ENCODE peak calls at places on chromosomes 4 and X, in six cellular contexts. One of them, this sample, is unnamed.

GRCh38 chrX:111180750-111181240 is 84.8 kb downstream of the PAK3 start:
- DNase-seq in HepG2: no peak
- DNase-seq in PC-3: no peak
- DNase-seq in keratinocyte: no peak
- DNase-seq in H1: no peak
- DNase-seq in fibroblast of lung: no peak
- DNase-seq in this sample: no peak

GRCh38 chr4:23333946-23334878 is 555.6 kb downstream of the PPARGC1A start:
- DNase-seq in HepG2: no peak
- DNase-seq in PC-3: peak; percentile 77
- DNase-seq in keratinocyte: peak; percentile 75
- DNase-seq in H1: no peak
- DNase-seq in fibroblast of lung: peak; percentile 98
- DNase-seq in this sample: no peak

GRCh38 chr4:99414401-99414800 is 20.7 kb downstream of the ADH7 start:
- DNase-seq in HepG2: no peak
- DNase-seq in PC-3: peak; percentile 78
- DNase-seq in keratinocyte: no peak
- DNase-seq in H1: no peak
- DNase-seq in fibroblast of lung: peak; percentile 53
- DNase-seq in this sample: no peak

GRCh38 chr4:85127653-85128052 is 161.2 kb upstream of the WDFY3 start:
- DNase-seq in HepG2: peak; percentile 34
- DNase-seq in PC-3: peak; percentile 45
- DNase-seq in keratinocyte: no peak
- DNase-seq in H1: peak; percentile 59
- DNase-seq in fibroblast of lung: peak; percentile 17
- DNase-seq in this sample: peak; percentile 17

GRCh38 chr4:1469043-1469442 is 62.8 kb upstream of the NKX1-1 start:
- DNase-seq in HepG2: no peak
- DNase-seq in PC-3: no peak
- DNase-seq in keratinocyte: no peak
- DNase-seq in H1: no peak
- DNase-seq in fibroblast of lung: no peak
- DNase-seq in this sample: no peak

GRCh38 chrX:45758738-45759397 is 558.2 kb upstream of the DIPK2B start:
- DNase-seq in HepG2: no peak
- DNase-seq in PC-3: peak; percentile 61
- DNase-seq in keratinocyte: no peak
- DNase-seq in H1: no peak
- DNase-seq in fibroblast of lung: no peak
- DNase-seq in this sample: no peak

GRCh38 chr4:51836531-51836930 is 6.4 kb upstream of the DCUN1D4 start:
- DNase-seq in HepG2: no peak
- DNase-seq in PC-3: peak; percentile 13
- DNase-seq in keratinocyte: no peak
- DNase-seq in H1: no peak
- DNase-seq in fibroblast of lung: no peak
- DNase-seq in this sample: no peak

GRCh38 chr4:86910820-86911684 is 18.8 kb upstream of the C4orf36 start:
- DNase-seq in HepG2: no peak
- DNase-seq in PC-3: no peak
- DNase-seq in keratinocyte: no peak
- DNase-seq in H1: no peak
- DNase-seq in fibroblast of lung: no peak
- DNase-seq in this sample: no peak

GRCh38 chr4:10186228-10187214 is 69.9 kb upstream of the WDR1 start:
- DNase-seq in HepG2: no peak
- DNase-seq in PC-3: no peak
- DNase-seq in keratinocyte: no peak
- DNase-seq in H1: no peak
- DNase-seq in fibroblast of lung: no peak
- DNase-seq in this sample: no peak

GRCh38 chr4:77695769-77696168 is 90.1 kb downstream of the CXCL13 start:
- DNase-seq in HepG2: peak; percentile 56
- DNase-seq in PC-3: peak; percentile 91
- DNase-seq in keratinocyte: peak; percentile 62
- DNase-seq in H1: no peak
- DNase-seq in fibroblast of lung: peak; percentile 95
- DNase-seq in this sample: peak; percentile 88

GRCh38 chr4:477686-478085 is 21.3 kb downstream of the ZNF721 start:
- DNase-seq in HepG2: no peak
- DNase-seq in PC-3: no peak
- DNase-seq in keratinocyte: no peak
- DNase-seq in H1: no peak
- DNase-seq in fibroblast of lung: no peak
- DNase-seq in this sample: no peak

GRCh38 chr4:13953083-13953482 is 325.6 kb upstream of the BOD1L1 start:
- DNase-seq in HepG2: no peak
- DNase-seq in PC-3: no peak
- DNase-seq in keratinocyte: no peak
- DNase-seq in H1: no peak
- DNase-seq in fibroblast of lung: no peak
- DNase-seq in this sample: no peak

GRCh38 chrX:150429577-150429976 is 66.5 kb downstream of the MAMLD1 start:
- DNase-seq in HepG2: no peak
- DNase-seq in PC-3: peak; percentile 74
- DNase-seq in keratinocyte: peak; percentile 9
- DNase-seq in H1: no peak
- DNase-seq in fibroblast of lung: peak; percentile 88
- DNase-seq in this sample: no peak

GRCh38 chr4:23934915-23935314 is 45.1 kb upstream of the PPARGC1A start:
- DNase-seq in HepG2: no peak
- DNase-seq in PC-3: no peak
- DNase-seq in keratinocyte: no peak
- DNase-seq in H1: no peak
- DNase-seq in fibroblast of lung: peak; percentile 98
- DNase-seq in this sample: no peak

GRCh38 chr4:40209401-40209800 is 12.6 kb downstream of the RHOH start:
- DNase-seq in HepG2: no peak
- DNase-seq in PC-3: no peak
- DNase-seq in keratinocyte: no peak
- DNase-seq in H1: no peak
- DNase-seq in fibroblast of lung: no peak
- DNase-seq in this sample: no peak

GRCh38 chrX:51496501-51497291 is at the start of gene NUDT11:
- DNase-seq in HepG2: no peak
- DNase-seq in PC-3: peak; percentile 51
- DNase-seq in keratinocyte: no peak
- DNase-seq in H1: no peak
- DNase-seq in fibroblast of lung: peak; percentile 58
- DNase-seq in this sample: peak; percentile 68

GRCh38 chrX:15956684-15957083 is 102.1 kb upstream of the AP1S2 start:
- DNase-seq in HepG2: no peak
- DNase-seq in PC-3: peak; percentile 67
- DNase-seq in keratinocyte: no peak
- DNase-seq in H1: no peak
- DNase-seq in fibroblast of lung: no peak
- DNase-seq in this sample: no peak

GRCh38 chr4:165351359-165352130 is 24.1 kb downstream of the MSMO1 start:
- DNase-seq in HepG2: peak; percentile 43
- DNase-seq in PC-3: no peak
- DNase-seq in keratinocyte: no peak
- DNase-seq in H1: no peak
- DNase-seq in fibroblast of lung: no peak
- DNase-seq in this sample: no peak

GRCh38 chr4:43999669-44000068 is 448.9 kb downstream of the KCTD8 start:
- DNase-seq in HepG2: no peak
- DNase-seq in PC-3: no peak
- DNase-seq in keratinocyte: no peak
- DNase-seq in H1: no peak
- DNase-seq in fibroblast of lung: no peak
- DNase-seq in this sample: no peak

GRCh38 chr4:65416875-65417274 is 253.4 kb downstream of the EPHA5 start:
- DNase-seq in HepG2: no peak
- DNase-seq in PC-3: peak; percentile 82
- DNase-seq in keratinocyte: no peak
- DNase-seq in H1: no peak
- DNase-seq in fibroblast of lung: no peak
- DNase-seq in this sample: peak; percentile 80

DNA sequence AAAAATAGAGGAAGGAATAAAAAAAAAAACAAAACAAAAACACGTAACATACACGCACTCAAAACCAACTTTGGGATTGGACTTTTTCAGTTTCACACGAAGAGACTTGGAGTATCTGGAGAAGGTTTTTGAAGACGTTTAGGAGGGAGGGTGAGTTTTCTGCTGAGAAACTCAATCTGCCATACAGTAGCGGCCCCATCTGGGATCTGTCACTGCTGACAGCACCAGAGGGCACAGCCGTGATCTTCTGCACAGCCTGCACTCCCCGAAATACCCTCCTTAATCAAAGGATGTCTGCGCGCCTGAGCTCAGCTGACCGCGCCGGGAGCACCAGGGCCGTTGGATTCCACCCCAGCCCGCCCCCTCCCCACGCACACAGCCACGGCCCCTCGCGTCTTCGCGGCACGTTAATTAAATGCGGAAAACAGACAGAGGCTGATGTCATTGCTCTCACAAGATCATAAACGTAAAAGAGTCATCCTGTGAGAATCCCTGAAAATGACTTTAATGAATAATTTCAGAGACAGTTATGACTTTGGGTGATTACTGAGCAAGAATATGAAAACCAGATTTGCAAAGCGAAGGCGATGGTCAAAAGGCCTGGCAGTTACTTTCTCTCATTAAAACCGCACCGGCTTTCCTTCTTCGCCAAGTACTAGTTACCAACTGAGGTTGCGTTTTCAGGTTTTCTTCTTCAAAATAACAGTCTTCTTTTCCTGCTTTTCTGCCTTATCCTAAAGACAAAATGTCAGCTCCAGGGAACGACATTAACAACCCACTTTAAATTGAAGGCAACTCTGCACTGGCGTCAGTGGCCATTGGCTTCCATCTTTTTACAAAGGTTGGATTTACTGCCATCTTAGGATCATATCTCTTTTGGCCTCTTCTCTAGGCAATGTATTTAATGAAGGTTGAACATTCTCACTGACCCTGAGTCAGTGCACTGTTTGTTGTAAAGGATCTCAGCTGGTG is 10.6 kb downstream of the HAND2 start:
- DNase-seq in HepG2: no peak
- DNase-seq in PC-3: no peak
- DNase-seq in keratinocyte: no peak
- DNase-seq in H1: no peak
- DNase-seq in fibroblast of lung: no peak
- DNase-seq in this sample: no peak
- TF ChIP-seq EZH2 in HepG2: no peak
- TF ChIP-seq EZH2 in PC-3: no peak
- TF ChIP-seq EZH2 in keratinocyte: no peak
- TF ChIP-seq EZH2 in H1: peak; percentile 96
- TF ChIP-seq EZH2 in fibroblast of lung: peak; percentile 46
- TF ChIP-seq EZH2 in this sample: peak; percentile 82

DNA sequence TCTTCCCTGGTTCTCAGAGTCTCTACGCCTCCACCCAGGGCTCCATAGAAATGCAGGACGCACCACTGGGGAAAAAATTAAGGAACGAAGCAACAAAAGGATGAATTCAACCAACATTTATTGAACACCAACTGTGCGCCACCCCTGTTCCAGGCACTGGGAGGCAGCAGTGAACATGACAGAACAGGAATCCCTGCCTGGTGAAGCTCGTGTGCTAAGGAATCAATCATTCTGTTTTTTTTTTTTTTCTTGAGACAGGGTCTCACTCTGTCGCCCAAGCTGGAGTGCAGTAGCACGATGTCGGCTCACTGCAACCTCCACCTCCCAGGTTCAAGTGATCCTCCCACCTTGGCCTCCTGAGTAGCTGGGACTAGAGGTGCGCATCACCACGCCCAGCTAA is 1.9 kb upstream of the FTSJ1 start:
- DNase-seq in HepG2: no peak
- DNase-seq in PC-3: peak; percentile 47
- DNase-seq in keratinocyte: no peak
- DNase-seq in H1: no peak
- DNase-seq in fibroblast of lung: peak; percentile 21
- DNase-seq in this sample: no peak
- TF ChIP-seq CTCF in HepG2: peak; percentile 40
- TF ChIP-seq CTCF in PC-3: peak; percentile 62
- TF ChIP-seq CTCF in keratinocyte: peak; percentile 41
- TF ChIP-seq CTCF in H1: no peak
- TF ChIP-seq CTCF in fibroblast of lung: peak; percentile 45
- TF ChIP-seq CTCF in this sample: no peak

GRCh38 chr4:53905281-53905934 is 159.0 kb downstream of the CHIC2 start:
- DNase-seq in HepG2: peak; percentile 31
- DNase-seq in PC-3: no peak
- DNase-seq in keratinocyte: no peak
- DNase-seq in H1: no peak
- DNase-seq in fibroblast of lung: peak; percentile 41
- DNase-seq in this sample: no peak

GRCh38 chr4:53908661-53909078 is 155.7 kb downstream of the CHIC2 start:
- DNase-seq in HepG2: peak; percentile 83
- DNase-seq in PC-3: peak; percentile 95
- DNase-seq in keratinocyte: no peak
- DNase-seq in H1: no peak
- DNase-seq in fibroblast of lung: peak; percentile 95
- DNase-seq in this sample: peak; percentile 87

GRCh38 chr4:53907772-53908171 is 156.6 kb downstream of the CHIC2 start:
- DNase-seq in HepG2: no peak
- DNase-seq in PC-3: no peak
- DNase-seq in keratinocyte: no peak
- DNase-seq in H1: no peak
- DNase-seq in fibroblast of lung: no peak
- DNase-seq in this sample: no peak

GRCh38 chr4:53906786-53907185 is 157.6 kb downstream of the CHIC2 start:
- DNase-seq in HepG2: no peak
- DNase-seq in PC-3: no peak
- DNase-seq in keratinocyte: no peak
- DNase-seq in H1: no peak
- DNase-seq in fibroblast of lung: peak; percentile 41
- DNase-seq in this sample: no peak

GRCh38 chr4:53905935-53906377 is 158.4 kb downstream of the CHIC2 start:
- DNase-seq in HepG2: peak; percentile 36
- DNase-seq in PC-3: peak; percentile 64
- DNase-seq in keratinocyte: no peak
- DNase-seq in H1: no peak
- DNase-seq in fibroblast of lung: peak; percentile 84
- DNase-seq in this sample: no peak
- H3K9ac ChIP-seq in HepG2: no peak overlapping the region
- H3K9ac ChIP-seq in PC-3: peak overlapping the region; percentile 30
- H3K9ac ChIP-seq in keratinocyte: no peak overlapping the region
- H3K9ac ChIP-seq in H1: no peak overlapping the region
- H3K9ac ChIP-seq in fibroblast of lung: no peak overlapping the region
- H3K9ac ChIP-seq in this sample: no peak overlapping the region

GRCh38 chrX:119996600-119997524 is 53.3 kb upstream of the NKAP start:
- DNase-seq in HepG2: no peak
- DNase-seq in PC-3: no peak
- DNase-seq in keratinocyte: no peak
- DNase-seq in H1: no peak
- DNase-seq in fibroblast of lung: no peak
- DNase-seq in this sample: no peak

GRCh38 chrX:119996069-119996468 is 52.5 kb upstream of the NKAP start:
- DNase-seq in HepG2: no peak
- DNase-seq in PC-3: no peak
- DNase-seq in keratinocyte: no peak
- DNase-seq in H1: no peak
- DNase-seq in fibroblast of lung: no peak
- DNase-seq in this sample: no peak

GRCh38 chrX:120000490-120001246 is 57.1 kb upstream of the NKAP start:
- DNase-seq in HepG2: no peak
- DNase-seq in PC-3: peak; percentile 55
- DNase-seq in keratinocyte: no peak
- DNase-seq in H1: no peak
- DNase-seq in fibroblast of lung: no peak
- DNase-seq in this sample: no peak

GRCh38 chrX:119999087-119999634 is 55.6 kb upstream of the NKAP start:
- DNase-seq in HepG2: no peak
- DNase-seq in PC-3: no peak
- DNase-seq in keratinocyte: no peak
- DNase-seq in H1: no peak
- DNase-seq in fibroblast of lung: no peak
- DNase-seq in this sample: no peak

GRCh38 chrX:119997570-119997969 is 54.0 kb upstream of the NKAP start:
- DNase-seq in HepG2: no peak
- DNase-seq in PC-3: no peak
- DNase-seq in keratinocyte: no peak
- DNase-seq in H1: no peak
- DNase-seq in fibroblast of lung: no peak
- DNase-seq in this sample: no peak
- TF ChIP-seq EZH2 in HepG2: no peak
- TF ChIP-seq EZH2 in PC-3: no peak
- TF ChIP-seq EZH2 in keratinocyte: no peak
- TF ChIP-seq EZH2 in H1: peak; percentile 50
- TF ChIP-seq EZH2 in fibroblast of lung: no peak
- TF ChIP-seq EZH2 in this sample: no peak

This sample was measured in endothelial cell of umbilical vein.